ENCODE peak calls at places on chromosome 11, in nine cellular contexts. Q is left lung; E is NCI-H1092 treated with DMSO at 0.1 percent for 48 hours; M is H4; K is T-helper 1 cell; C is stimulated activated CD4-positive, alpha-beta T cell treated with anti-CD3 and anti-CD28 coated beads, Interleukin-12 subunit alpha, Interleukin-12 subunit beta, amount 100 ng/mL, for 48 hours; T is activated CD4-positive, CD25-positive, alpha-beta regulatory T cell; N is H7; S is anterior cingulate cortex. X is an unnamed sample.
A peak's percentile ranks its signal among the peaks of the same experiment; 100 is the strongest.

GRCh38 chr11:122742350-122742749 is 86.8 kb downstream of the UBASH3B start:
- DNase-seq in K (no peak), M (no peak), T (no peak), Q (no peak), N (no peak), C (no peak), E (no peak), S (no peak), X (no peak)

GRCh38 chr11:70517996-70518907 is 119.9 kb downstream of the CTTN start:
- DNase-seq in K (no peak), S (no peak), T (no peak), N (no peak), E (no peak), M (peak; percentile 72), Q (peak; percentile 38), C (no peak), X (peak; percentile 31)

GRCh38 chr11:44615041-44615513 is 49.6 kb downstream of the CD82 start:
- DNase-seq in M (no peak), N (no peak), C (no peak), T (no peak), Q (no peak), E (no peak), K (no peak), S (no peak), X (no peak)

GRCh38 chr11:76251576-76251975 is 45.3 kb upstream of the WNT11 start:
- DNase-seq in K (no peak), T (no peak), C (no peak), S (no peak), Q (no peak), M (no peak), E (no peak), N (no peak), X (no peak)

GRCh38 chr11:14842002-14842401 is 50.0 kb downstream of the CYP2R1 start:
- DNase-seq in N (no peak), E (no peak), Q (no peak), K (no peak), T (no peak), M (no peak), C (no peak), S (no peak), X (no peak)

GRCh38 chr11:66228521-66228920 is 39.9 kb upstream of the RAB1B start:
- DNase-seq in E (no peak), S (no peak), N (peak; percentile 78), M (no peak), K (no peak), C (no peak), Q (no peak), T (no peak), X (no peak)

GRCh38 chr11:16505481-16505880 is 149.1 kb upstream of the SOX6 start:
- DNase-seq in T (no peak), Q (no peak), S (no peak), E (no peak), C (no peak), K (no peak), N (no peak), M (no peak), X (no peak)

GRCh38 chr11:94958118-94958517 is 15.2 kb downstream of the CWC15 start:
- DNase-seq in Q (no peak), K (no peak), C (no peak), T (no peak), E (no peak), N (no peak), S (no peak), M (no peak), X (no peak)

X was measured in SK-N-SH.